ENCODE peak calls at places on chromosomes 4 and X, in five cellular contexts. B is foreskin fibroblast, T is colonic mucosa, I is nephron progenitor cell, G is transverse colon. M is an unnamed sample.
A peak's percentile ranks its signal among the peaks of the same experiment; 100 is the strongest.

GRCh38 chrX:31061091-31061490 is 10.8 kb downstream of the FTHL17 start:
- DNase-seq in B (no peak), T (no peak), I (no peak), G (no peak), M (no peak)

GRCh38 chr4:33837043-33837442 is 2407.3 kb downstream of the ARAP2 start:
- DNase-seq in B (peak; percentile 65), T (no peak), I (no peak), G (no peak), M (no peak)

GRCh38 chr4:106038908-106039307 is 143.6 kb downstream of the NPNT start:
- DNase-seq in B (no peak), T (no peak), I (no peak), G (no peak), M (no peak)

GRCh38 chrX:109845996-109846395 is 112.9 kb upstream of the ACSL4 start:
- DNase-seq in B (no peak), T (no peak), I (no peak), G (no peak), M (no peak)

GRCh38 chrX:30561191-30561590 is 16.4 kb downstream of the TASL start:
- DNase-seq in B (no peak), T (no peak), I (no peak), G (peak; percentile 22), M (no peak)

GRCh38 chr4:119646347-119647071 is 17.9 kb upstream of the PDE5A start:
- DNase-seq in B (peak; percentile 23), T (no peak), I (no peak), G (peak; percentile 25), M (no peak)

GRCh38 chrX:40031861-40032422 is 65.8 kb downstream of the BCOR start:
- DNase-seq in B (no peak), T (no peak), I (no peak), G (no peak), M (no peak)

GRCh38 chrX:70437011-70437410 is 7.6 kb upstream of the DLG3 start:
- DNase-seq in B (no peak), T (no peak), I (no peak), G (no peak), M (no peak)

DNA sequence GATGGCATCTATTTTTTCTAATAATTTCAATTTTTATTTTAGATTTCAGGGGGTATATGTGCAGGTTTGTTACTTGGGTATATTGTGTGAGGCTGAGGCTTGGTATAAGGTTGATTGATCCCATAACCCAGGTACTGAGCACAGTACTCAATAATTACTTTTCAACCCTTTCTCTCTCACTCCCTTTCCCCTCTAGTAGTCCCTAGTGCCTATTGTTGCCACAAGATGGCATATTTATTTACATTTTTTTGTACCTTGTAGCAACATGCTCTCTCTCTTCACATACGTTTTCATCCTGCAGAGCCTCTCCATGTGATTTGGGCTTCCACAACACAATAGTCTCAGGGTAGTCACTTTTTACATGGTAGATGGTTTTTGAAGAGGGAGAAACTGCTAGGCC is 172.0 kb downstream of the ATOH1 start:
- DNase-seq in B (no peak), T (no peak), I (no peak), G (no peak), M (no peak)
- TF ChIP-seq CTCF in B (no peak), T (no peak), I (no peak), G (no peak), M (no peak)

GRCh38 chrX:1392376-1393130 is 640 bp upstream of the SLC25A6 start:
- DNase-seq in B (peak; percentile 54), T (peak; percentile 79), I (peak; percentile 72), G (peak; percentile 78), M (peak; percentile 73)

GRCh38 chrX:1389993-1390285 is 2.0 kb downstream of the SLC25A6 start:
- DNase-seq in B (no peak), T (no peak), I (no peak), G (no peak), M (no peak)

GRCh38 chrX:1391370-1391706 is 575 bp downstream of the SLC25A6 start:
- DNase-seq in B (no peak), T (peak; percentile 90), I (peak; percentile 95), G (no peak), M (no peak)

GRCh38 chrX:1390621-1391369 is 1.1 kb downstream of the SLC25A6 start:
- DNase-seq in B (no peak), T (no peak), I (no peak), G (peak; percentile 13), M (peak; percentile 68)

DNA sequence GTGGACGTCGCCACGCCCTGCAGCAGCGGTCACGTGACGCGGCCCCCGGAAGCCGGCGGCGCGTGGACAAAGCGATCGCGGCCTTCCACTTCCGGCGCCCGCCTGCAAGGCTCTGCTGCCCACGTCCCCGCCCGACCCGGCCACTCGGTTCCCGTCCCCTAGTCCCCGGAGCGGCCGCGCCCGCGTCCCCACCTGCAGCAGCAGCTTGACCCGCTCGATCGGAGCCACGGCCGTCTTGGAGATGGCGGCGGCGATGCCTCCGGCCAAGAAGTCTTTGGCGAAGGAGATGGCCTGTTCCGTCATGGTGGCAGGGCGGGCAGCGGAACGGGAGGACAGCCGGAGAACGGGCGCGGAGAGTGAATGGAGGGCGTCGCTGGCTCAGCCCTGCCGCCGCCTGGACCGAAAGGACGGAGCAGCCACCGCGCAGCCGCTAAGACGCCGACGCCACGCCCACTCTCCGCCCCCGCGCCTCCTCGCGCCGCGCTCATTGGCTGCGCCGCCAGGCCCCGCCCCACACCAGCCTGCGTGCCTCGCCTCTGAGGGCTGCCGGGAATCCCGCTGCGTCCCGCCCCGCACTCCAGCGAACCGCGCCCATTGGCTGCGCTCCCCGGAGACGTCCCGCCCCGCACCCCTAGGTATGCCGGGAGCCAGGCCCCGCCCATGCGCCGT is at the start of gene SLC25A6:
- DNase-seq in B (peak; percentile 98), T (peak; percentile 99), I (peak; percentile 99), G (peak; percentile 99), M (peak; percentile 99)
- TF ChIP-seq CTCF in B (no peak), T (no peak), I (no peak), G (peak; percentile 62), M (peak; percentile 19)

DNA sequence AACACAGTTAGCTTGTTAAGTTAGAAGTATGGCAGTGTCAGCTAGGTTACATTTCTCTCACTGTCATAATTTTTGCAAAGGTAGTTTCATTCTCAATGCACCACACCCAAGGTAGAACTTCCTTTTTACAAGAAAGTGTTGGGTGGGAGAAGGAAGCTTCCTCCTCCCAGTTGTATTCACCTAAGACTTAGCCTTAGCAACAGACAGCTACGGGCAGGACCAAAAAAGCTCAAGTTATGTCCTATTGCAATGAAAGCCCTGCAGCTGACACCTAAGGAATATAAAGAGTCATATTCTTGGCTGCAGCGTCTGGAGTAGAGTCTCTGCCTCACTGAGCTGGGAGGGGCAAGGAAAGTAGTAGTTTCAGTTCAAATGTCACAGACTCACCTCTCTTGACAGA is 25.1 kb upstream of the PRDM8 start:
- DNase-seq in B (no peak), T (no peak), I (no peak), G (no peak), M (no peak)
- TF ChIP-seq CTCF in B (no peak), T (no peak), I (no peak), G (no peak), M (no peak)

GRCh38 chrX:103674531-103675454 is 11.7 kb downstream of the MORF4L2 start:
- DNase-seq in B (no peak), T (no peak), I (no peak), G (no peak), M (no peak)
- TF ChIP-seq CTCF in B (no peak), T (no peak), I (no peak), G (no peak), M (no peak)

DNA sequence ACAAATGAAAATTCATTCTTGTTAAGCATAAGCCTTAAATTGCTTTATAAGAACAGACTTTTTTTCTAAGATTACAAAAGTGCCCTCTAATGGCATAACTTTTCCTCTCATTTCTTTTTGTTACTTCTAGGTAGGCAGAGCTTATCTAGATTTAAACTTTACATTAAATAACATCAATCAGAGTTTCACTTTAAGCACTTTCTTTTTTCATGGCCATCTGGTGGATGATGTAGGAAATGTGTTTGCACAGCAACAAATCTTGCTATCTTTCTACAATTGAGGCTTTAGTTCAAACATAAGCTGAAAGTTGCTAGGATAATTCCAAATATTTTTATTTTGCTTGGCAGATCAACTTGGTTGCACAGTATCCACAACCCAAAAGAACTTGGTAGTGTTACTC is 22.1 kb downstream of the NDNF start:
- DNase-seq in B (no peak), T (no peak), I (no peak), G (no peak), M (no peak)
- TF ChIP-seq CTCF in B (peak; percentile 30), T (no peak), I (peak; percentile 26), G (no peak), M (peak; percentile 20)

GRCh38 chrX:105190252-105190853 is 30.1 kb downstream of the TEX13A start:
- DNase-seq in B (no peak), T (peak; percentile 28), I (peak; percentile 30), G (peak; percentile 10), M (no peak)

GRCh38 chrX:105189093-105189492 is 31.4 kb downstream of the TEX13A start:
- DNase-seq in B (no peak), T (no peak), I (no peak), G (no peak), M (no peak)

GRCh38 chrX:105191878-105192277 is 28.6 kb downstream of the TEX13A start:
- DNase-seq in B (no peak), T (no peak), I (peak; percentile 28), G (no peak), M (no peak)
- TF ChIP-seq CTCF in B (peak; percentile 34), T (peak; percentile 22), I (peak; percentile 42), G (no peak), M (no peak)

M was measured in tibial artery.